ENCODE peak calls at places on chromosomes 3 and 15, in seven cellular contexts. K is psoas muscle, W is HFF-Myc, V is left ventricle myocardium inferior, D is dorsolateral prefrontal cortex, Y is fibroblast of villous mesenchyme, P is upper lobe of left lung. O is an unnamed sample.

GRCh38 chr3:178507507-178508442 is 28.5 kb upstream of the KCNMB2 start:
- DNase-seq in K (no peak), W (no peak), V (peak; percentile 29), D (no peak), Y (no peak), P (no peak), O (no peak)

GRCh38 chr3:9749333-9749662 is 454 bp upstream of the OGG1 start:
- DNase-seq in K (no peak), W (no peak), V (no peak), D (no peak), Y (no peak), P (peak; percentile 87), O (no peak)

GRCh38 chr3:59442056-59442455 is 392.2 kb upstream of the CFAP20DC start:
- DNase-seq in K (no peak), W (no peak), V (no peak), D (no peak), Y (no peak), P (no peak), O (no peak)

GRCh38 chr15:68157074-68157473 is 48.1 kb downstream of the CALML4 start:
- DNase-seq in K (no peak), W (no peak), V (no peak), D (no peak), Y (no peak), P (no peak), O (no peak)

GRCh38 chr15:85646538-85647091 is 148.1 kb downstream of the KLHL25 start:
- DNase-seq in K (no peak), W (no peak), V (no peak), D (no peak), Y (peak; percentile 57), P (no peak), O (no peak)

GRCh38 chr3:14791343-14791945 is 27.3 kb upstream of the FGD5 start:
- DNase-seq in K (peak; percentile 75), W (no peak), V (peak; percentile 64), D (no peak), Y (peak; percentile 41), P (no peak), O (peak; percentile 74)

GRCh38 chr3:14480207-14481017 is 59.7 kb downstream of the GRIP2 start:
- DNase-seq in K (peak; percentile 19), W (no peak), V (no peak), D (no peak), Y (peak; percentile 88), P (no peak), O (peak; percentile 66)

GRCh38 chr3:139310474-139310933 is 33.3 kb upstream of the MRPS22 start:
- DNase-seq in K (no peak), W (peak; percentile 98), V (no peak), D (no peak), Y (peak; percentile 99), P (no peak), O (no peak)

GRCh38 chr3:52890735-52891134 is 6.6 kb downstream of the STIMATE start:
- DNase-seq in K (no peak), W (no peak), V (no peak), D (no peak), Y (no peak), P (no peak), O (no peak)

GRCh38 chr3:60650171-60650570 is 601.1 kb downstream of the FHIT start:
- DNase-seq in K (no peak), W (no peak), V (no peak), D (no peak), Y (no peak), P (no peak), O (no peak)

GRCh38 chr15:66413555-66413954 is 26.8 kb downstream of the MAP2K1 start:
- DNase-seq in K (no peak), W (no peak), V (no peak), D (no peak), Y (no peak), P (no peak), O (no peak)

GRCh38 chr3:58484049-58484721 is 7.7 kb upstream of the KCTD6 start:
- DNase-seq in K (no peak), W (no peak), V (no peak), D (no peak), Y (no peak), P (no peak), O (no peak)

GRCh38 chr3:195760345-195760983 is 39.7 kb downstream of the MUC20 start:
- DNase-seq in K (peak; percentile 72), W (no peak), V (peak; percentile 40), D (no peak), Y (no peak), P (no peak), O (no peak)

GRCh38 chr3:86229086-86229774 is 761.7 kb downstream of the VGLL3 start:
- DNase-seq in K (no peak), W (no peak), V (no peak), D (no peak), Y (no peak), P (no peak), O (no peak)

GRCh38 chr3:38453075-38453913 is at the start of gene ACVR2B:
- DNase-seq in K (peak; percentile 94), W (no peak), V (peak; percentile 93), D (peak; percentile 87), Y (peak; percentile 78), P (peak; percentile 97), O (peak; percentile 85)

GRCh38 chr3:20185364-20185732 is 658 bp downstream of the SGO1 start:
- DNase-seq in K (no peak), W (no peak), V (no peak), D (no peak), Y (peak; percentile 35), P (no peak), O (no peak)

GRCh38 chr3:47664519-47664918 is 85.9 kb upstream of the CSPG5 start:
- DNase-seq in K (no peak), W (no peak), V (no peak), D (no peak), Y (peak; percentile 25), P (no peak), O (no peak)

GRCh38 chr3:101675709-101676218 is 1.2 kb downstream of the ZBTB11 start:
- DNase-seq in K (peak; percentile 69), W (no peak), V (no peak), D (no peak), Y (no peak), P (no peak), O (no peak)

GRCh38 chr3:177935008-177935407 is 601.2 kb upstream of the KCNMB2 start:
- DNase-seq in K (no peak), W (no peak), V (no peak), D (no peak), Y (no peak), P (no peak), O (no peak)

GRCh38 chr3:51710631-51711351 is 3.9 kb downstream of the GRM2 start:
- DNase-seq in K (peak; percentile 15), W (no peak), V (no peak), D (peak; percentile 42), Y (no peak), P (no peak), O (no peak)

GRCh38 chr15:67746450-67746849 is 78.9 kb upstream of the SKOR1 start:
- DNase-seq in K (no peak), W (no peak), V (no peak), D (no peak), Y (no peak), P (no peak), O (no peak)

GRCh38 chr15:58330468-58330793 is 101.4 kb upstream of the LIPC start:
- DNase-seq in K (no peak), W (no peak), V (no peak), D (no peak), Y (no peak), P (no peak), O (no peak)
- H3K4me3 ChIP-seq in K (peak overlapping the region; percentile 15), W (no peak overlapping the region), V (no peak overlapping the region), D (no peak overlapping the region), Y (peak overlapping the region; percentile 3), P (no peak overlapping the region), O (no peak overlapping the region)

DNA sequence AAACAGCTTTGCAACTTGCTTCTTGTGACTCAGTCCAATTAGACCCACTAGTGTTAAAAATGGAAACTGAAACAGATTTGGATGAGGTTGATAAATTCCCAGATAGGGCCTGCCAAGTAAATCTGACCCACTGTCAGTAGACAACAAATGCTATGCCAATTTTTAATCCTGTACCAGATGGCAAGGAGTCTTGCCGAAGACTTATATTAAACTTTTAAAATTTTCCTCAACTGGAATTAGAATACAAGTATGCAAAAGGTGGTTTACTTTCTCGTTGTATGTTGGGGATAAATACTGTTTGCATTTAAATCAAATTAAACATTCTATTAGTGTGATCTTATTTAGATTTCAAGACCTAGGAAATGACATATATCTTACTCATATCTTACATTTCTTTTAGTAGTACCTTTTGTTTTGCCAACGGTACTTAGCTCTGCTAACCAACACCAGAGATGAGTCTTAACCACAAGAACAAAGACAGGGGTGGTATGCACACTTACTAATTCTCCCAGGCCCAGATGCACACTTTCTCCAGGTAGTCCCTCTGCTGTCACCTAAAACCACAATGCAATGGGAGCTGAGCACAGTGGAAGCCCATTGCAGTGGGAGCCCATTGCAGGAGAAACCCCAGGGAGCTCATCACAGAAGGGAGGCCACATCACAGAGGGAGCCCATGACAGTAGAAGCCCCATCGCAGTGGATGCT is 77.8 kb downstream of the WWTR1 start:
- DNase-seq in K (no peak), W (no peak), V (no peak), D (no peak), Y (peak; percentile 55), P (no peak), O (no peak)
- H3K4me3 ChIP-seq in K (no peak overlapping the region), W (no peak overlapping the region), V (no peak overlapping the region), D (no peak overlapping the region), Y (no peak overlapping the region), P (no peak overlapping the region), O (no peak overlapping the region)

DNA sequence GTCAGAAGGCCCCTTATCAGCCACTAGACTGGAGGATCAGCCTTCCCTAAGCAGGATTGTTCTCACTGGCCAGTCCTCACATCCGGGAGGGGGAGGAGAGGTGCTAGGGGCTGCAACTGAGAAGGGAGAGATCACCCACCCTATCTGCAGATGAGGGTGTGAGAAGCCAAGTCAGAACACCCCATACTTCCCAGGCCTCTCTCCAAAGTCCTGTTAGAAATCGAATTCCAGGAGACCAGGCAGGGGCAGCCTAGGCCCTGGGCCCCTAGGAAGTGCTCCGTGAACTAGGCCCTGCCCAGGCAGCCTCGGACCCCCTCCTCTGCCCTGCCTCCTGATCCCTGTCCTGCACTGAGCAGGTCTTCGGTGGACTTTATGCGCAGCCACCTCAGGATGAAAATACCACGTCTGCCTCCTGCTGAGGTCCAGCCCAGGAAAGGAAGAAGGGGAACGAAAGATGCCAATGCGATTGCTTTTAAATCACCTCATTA is 933 bp downstream of the DZIP1L start:
- DNase-seq in K (no peak), W (no peak), V (no peak), D (no peak), Y (peak; percentile 61), P (peak; percentile 30), O (no peak)
- H3K4me3 ChIP-seq in K (peak overlapping the region; percentile 95), W (peak overlapping the region; percentile 74), V (peak overlapping the region; percentile 81), D (peak overlapping the region; percentile 82), Y (peak overlapping the region; percentile 90), P (peak overlapping the region; percentile 75), O (peak overlapping the region; percentile 68)

DNA sequence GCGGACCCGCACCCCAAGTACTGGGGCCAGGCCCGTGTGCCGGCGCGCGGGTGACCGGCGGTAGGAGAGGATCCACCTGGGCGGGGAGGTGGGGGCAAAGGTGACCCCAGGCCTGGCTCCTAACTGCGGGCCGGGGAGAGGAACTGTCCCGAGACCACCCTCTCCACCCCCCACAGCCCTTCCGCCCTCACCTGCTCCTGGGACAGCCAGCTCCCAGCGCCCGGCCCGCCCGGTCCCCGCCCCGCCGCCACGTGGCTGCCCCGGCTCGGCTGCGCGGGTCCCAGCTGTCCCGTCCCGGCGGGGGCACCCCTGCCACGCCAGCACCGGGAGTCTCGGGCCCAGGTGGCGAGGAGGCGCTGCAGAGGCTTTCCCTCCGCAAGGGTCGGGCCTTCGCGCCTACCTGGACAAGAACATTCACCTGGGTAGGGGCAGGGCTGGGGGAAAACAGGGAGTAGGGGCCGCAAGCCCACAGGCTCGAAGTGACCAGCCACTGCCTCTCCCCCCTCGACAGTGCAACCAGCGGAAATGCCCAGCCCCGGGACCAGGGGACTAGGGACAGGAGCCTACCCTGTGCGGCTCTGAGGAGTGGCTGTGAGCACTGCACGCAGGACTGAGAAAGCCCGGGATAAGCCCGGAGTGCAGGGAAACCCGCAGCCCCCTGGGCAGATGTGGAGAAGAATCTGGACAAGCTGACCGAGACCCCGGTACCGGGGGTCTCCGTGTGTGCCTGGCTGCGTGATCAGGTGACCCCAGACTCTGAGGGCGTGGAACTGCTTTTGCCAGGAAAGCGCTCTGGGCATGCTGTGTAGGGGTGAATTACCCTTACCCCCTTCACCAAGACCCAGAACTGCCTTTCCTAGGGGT is at the start of gene SLC12A8:
- DNase-seq in K (no peak), W (no peak), V (no peak), D (no peak), Y (no peak), P (peak; percentile 87), O (no peak)
- H3K4me3 ChIP-seq in K (peak within 1 kb of the TSS; percentile 62), W (peak within 1 kb of the TSS; percentile 43), V (peak within 1 kb of the TSS; percentile 70), D (peak within 1 kb of the TSS; percentile 56), Y (peak within 1 kb of the TSS; percentile 54), P (peak within 1 kb of the TSS; percentile 58), O (peak within 1 kb of the TSS; percentile 49)

O was measured in right atrium auricular region.